ENCODE peak calls at places on chromosomes 13 and 19, in seven cellular contexts. G is spleen, O is BJ, M is A549, N is cardiac fibroblast, F is type B pancreatic cell, Y is NB4. L is an unnamed sample.

GRCh38 chr19:13112555-13112954 is 4.0 kb downstream of the TRMT1 start:
- DNase-seq in Y (no peak), M (no peak), F (no peak), N (no peak), O (no peak), G (no peak), L (no peak)

GRCh38 chr13:41648314-41648935 is 191.1 kb downstream of the RGCC start:
- DNase-seq in O (no peak), M (peak; percentile 82), F (no peak), Y (no peak), G (no peak), N (peak; percentile 57), L (no peak)

GRCh38 chr13:26656919-26657318 is 99.4 kb downstream of the WASF3 start:
- DNase-seq in N (peak; percentile 56), F (no peak), M (no peak), G (no peak), Y (peak; percentile 47), O (no peak), L (no peak)

GRCh38 chr19:30649934-30650614 is 277.9 kb downstream of the ZNF536 start:
- DNase-seq in Y (peak; percentile 57), F (peak; percentile 62), O (no peak), G (no peak), M (peak; percentile 72), N (peak; percentile 61), L (no peak)

GRCh38 chr19:35986664-35987570 is 8.1 kb upstream of the SDHAF1 start:
- DNase-seq in N (no peak), G (peak; percentile 87), Y (peak; percentile 58), M (peak; percentile 59), O (no peak), F (no peak), L (no peak)

GRCh38 chr13:26469602-26470001 is 87.9 kb upstream of the WASF3 start:
- DNase-seq in O (no peak), G (no peak), M (no peak), Y (no peak), N (no peak), F (no peak), L (no peak)

GRCh38 chr19:41206926-41207750 is 11.9 kb upstream of the AXL start:
- DNase-seq in F (no peak), Y (no peak), N (peak; percentile 34), G (no peak), O (no peak), M (no peak), L (no peak)

GRCh38 chr19:33437351-33438015 is 64.0 kb downstream of the CEBPG start:
- DNase-seq in M (no peak), N (no peak), G (peak; percentile 23), Y (no peak), F (no peak), O (no peak), L (no peak)

GRCh38 chr19:12667903-12668302 is 1.3 kb downstream of the WDR83 start:
- DNase-seq in F (no peak), Y (no peak), M (no peak), G (no peak), O (no peak), N (no peak), L (no peak)

GRCh38 chr13:48028066-48028465 is 9.5 kb upstream of the NUDT15 start:
- DNase-seq in M (no peak), F (no peak), Y (no peak), N (no peak), O (no peak), G (no peak), L (no peak)

GRCh38 chr19:28332351-28332750 is 880.6 kb downstream of the UQCRFS1 start:
- DNase-seq in N (no peak), G (no peak), F (no peak), M (no peak), O (no peak), Y (no peak), L (no peak)

GRCh38 chr13:31437975-31438374 is 238.2 kb downstream of the B3GLCT start:
- DNase-seq in M (no peak), F (no peak), N (no peak), Y (no peak), G (no peak), O (peak; percentile 31), L (no peak)

GRCh38 chr13:78382946-78383542 is 220.3 kb downstream of the POU4F1 start:
- DNase-seq in M (no peak), G (no peak), Y (no peak), F (no peak), N (no peak), O (no peak), L (no peak)

GRCh38 chr13:32007494-32007893 is 24.1 kb upstream of the FRY start:
- DNase-seq in M (no peak), N (no peak), Y (no peak), G (no peak), F (no peak), O (no peak), L (no peak)

GRCh38 chr13:96460571-96460970 is 370.7 kb downstream of the HS6ST3 start:
- DNase-seq in N (no peak), O (no peak), Y (no peak), F (no peak), G (no peak), M (no peak), L (no peak)

GRCh38 chr13:41670873-41671443 is 213.6 kb downstream of the RGCC start:
- DNase-seq in G (no peak), O (no peak), M (no peak), F (no peak), N (no peak), Y (no peak), L (no peak)

GRCh38 chr13:109869312-109870237 is 83.2 kb upstream of the IRS2 start:
- DNase-seq in N (peak; percentile 83), G (peak; percentile 76), Y (peak; percentile 52), O (peak; percentile 14), F (no peak), M (peak; percentile 87), L (no peak)
- TF ChIP-seq CTCF in N (peak; percentile 30), G (no peak), Y (no peak), O (peak; percentile 34), F (no peak), M (peak; percentile 54), L (no peak)

GRCh38 chr19:1173845-1174809 is at the start of gene SBNO2:
- DNase-seq in G (peak; percentile 96), N (peak; percentile 93), O (no peak), Y (peak; percentile 83), M (peak; percentile 89), F (peak; percentile 97), L (peak; percentile 89)

GRCh38 chr19:1175020-1175419 is 952 bp upstream of the SBNO2 start:
- DNase-seq in O (no peak), Y (no peak), F (no peak), N (no peak), M (no peak), G (no peak), L (no peak)

GRCh38 chr19:1173160-1173844 is 766 bp downstream of the SBNO2 start:
- DNase-seq in F (no peak), G (peak; percentile 90), O (no peak), N (no peak), Y (peak; percentile 26), M (no peak), L (no peak)

GRCh38 chr19:1181606-1182005 is 7.5 kb upstream of the SBNO2 start:
- DNase-seq in M (no peak), Y (no peak), N (no peak), G (no peak), O (no peak), F (no peak), L (no peak)

GRCh38 chr19:1177322-1178114 is 3.5 kb upstream of the SBNO2 start:
- DNase-seq in O (peak; percentile 86), Y (peak; percentile 73), G (no peak), M (peak; percentile 88), N (peak; percentile 94), F (no peak), L (no peak)
- TF ChIP-seq CTCF in O (peak; percentile 35), Y (no peak), G (no peak), M (no peak), N (peak; percentile 49), F (no peak), L (no peak)

GRCh38 chr13:44576396-44577235 is 486 bp upstream of the TSC22D1 start:
- DNase-seq in N (no peak), Y (peak; percentile 56), G (no peak), O (no peak), F (peak; percentile 77), M (no peak), L (no peak)
- TF ChIP-seq CTCF in N (no peak), Y (no peak), G (no peak), O (no peak), F (no peak), M (no peak), L (no peak)

DNA sequence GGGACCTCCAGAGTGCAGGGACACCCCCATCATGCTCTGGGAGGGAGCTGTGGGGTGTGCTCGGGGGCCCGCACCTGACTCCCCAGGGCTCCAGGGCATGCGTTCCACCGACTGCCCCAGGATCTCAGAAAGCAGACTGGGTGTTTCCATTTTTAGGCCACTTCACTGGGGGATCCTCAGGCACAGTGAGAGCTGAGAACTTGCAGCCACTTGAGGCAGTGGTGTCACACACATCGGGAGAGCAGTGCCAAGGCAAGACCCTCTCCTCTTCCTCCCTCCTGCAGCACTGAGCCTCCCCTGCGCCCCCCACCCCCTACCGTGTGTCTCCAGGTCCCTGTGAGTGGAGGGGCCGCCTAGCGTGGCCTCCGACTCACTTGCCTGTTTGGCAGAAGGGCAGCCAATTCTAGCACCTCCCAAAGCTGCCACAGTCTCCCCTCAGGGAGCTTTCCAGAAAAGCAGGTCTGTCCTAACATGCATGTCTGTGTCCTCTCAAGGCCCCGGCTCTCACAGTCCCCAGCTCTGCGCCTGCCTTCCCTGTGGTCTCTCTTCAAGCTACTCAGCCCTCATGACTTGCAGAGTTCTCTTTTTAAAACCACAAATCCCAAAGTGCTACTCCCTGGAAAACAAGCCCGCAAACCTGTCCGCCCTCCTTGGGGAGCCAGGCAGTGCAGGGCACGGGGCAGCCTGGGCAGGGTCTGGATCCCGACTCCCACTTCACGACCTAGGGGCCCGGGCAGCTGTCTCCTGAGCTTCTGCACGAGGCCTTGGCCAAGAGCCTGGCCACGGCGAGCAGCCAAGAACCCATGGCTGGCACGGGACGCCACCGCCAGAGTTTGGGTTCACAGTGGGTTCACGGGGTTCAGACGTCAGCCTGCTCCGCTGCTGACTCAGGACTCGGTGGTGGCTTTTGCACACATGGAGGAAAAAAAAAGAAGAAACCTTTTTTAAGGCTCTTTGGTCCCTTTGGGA is 94.1 kb downstream of the STK24 start:
- DNase-seq in N (peak; percentile 85), Y (peak; percentile 59), F (no peak), O (no peak), G (no peak), M (no peak), L (no peak)
- TF ChIP-seq CTCF in N (no peak), Y (peak; percentile 20), F (peak; percentile 29), O (peak; percentile 21), G (no peak), M (no peak), L (peak; percentile 12)

GRCh38 chr19:52398091-52398461 is 427 bp downstream of the ZNF528 start:
- DNase-seq in Y (no peak), G (no peak), F (no peak), N (peak; percentile 21), O (no peak), M (no peak), L (no peak)
- TF ChIP-seq CTCF in Y (no peak), G (no peak), F (no peak), N (peak; percentile 8), O (no peak), M (no peak), L (no peak)

GRCh38 chr13:88196106-88196505 is 524.9 kb downstream of the SLITRK5 start:
- DNase-seq in Y (peak; percentile 5), N (no peak), M (peak; percentile 0), F (no peak), G (no peak), O (no peak), L (no peak)
- TF ChIP-seq CTCF in Y (no peak), N (no peak), M (no peak), F (no peak), G (no peak), O (no peak), L (no peak)